ENCODE peak calls at places on chromosomes 5 and 9, in four cellular contexts. P, O, N and F are unnamed samples.

GRCh38 chr9:89655990-89656657 is 51.3 kb downstream of the GADD45G start:
- DNase-seq in N (no peak), P (no peak), O (no peak), F (no peak)

GRCh38 chr9:124769451-124770358 is 1.4 kb downstream of the NR6A1 start:
- DNase-seq in P (no peak), O (no peak), N (no peak), F (no peak)

GRCh38 chr5:135894789-135895188 is 852 bp downstream of the IL9 start:
- DNase-seq in O (no peak), N (no peak), P (no peak), F (no peak)

GRCh38 chr5:180803181-180804128 is 849 bp upstream of the MGAT1 start:
- DNase-seq in O (peak; percentile 83), N (no peak), P (no peak), F (peak; percentile 70)

GRCh38 chr9:34464571-34464970 is 6.0 kb downstream of the DNAI1 start:
- DNase-seq in N (no peak), P (no peak), O (no peak), F (no peak)

GRCh38 chr5:110784901-110785300 is 46.1 kb downstream of the SLC25A46 start:
- DNase-seq in N (no peak), O (no peak), P (no peak), F (no peak)

GRCh38 chr5:94316916-94317838 is 301.2 kb downstream of the KIAA0825 start:
- DNase-seq in P (no peak), N (no peak), O (no peak), F (no peak)

GRCh38 chr5:2524620-2525019 is 226.9 kb downstream of the IRX2 start:
- DNase-seq in N (no peak), P (no peak), O (no peak), F (no peak)

GRCh38 chr9:135993840-135994776 is 32.9 kb upstream of the UBAC1 start:
- DNase-seq in N (no peak), P (no peak), O (no peak), F (no peak)

GRCh38 chr5:79488775-79489174 is 25.2 kb downstream of the HOMER1 start:
- DNase-seq in O (no peak), N (no peak), P (no peak), F (no peak)

GRCh38 chr9:95386843-95387242 is 69.3 kb upstream of the FANCC start:
- DNase-seq in O (no peak), P (no peak), N (no peak), F (no peak)

GRCh38 chr5:139795074-139796001 is at the start of gene PSD2:
- DNase-seq in O (peak; percentile 17), N (no peak), P (peak; percentile 21), F (peak; percentile 31)